ENCODE peak calls at places on chromosome 9, in four cellular contexts. V is MM.1S, D is PC-9, C is astrocyte of the cerebellum. K is an unnamed sample.

GRCh38 chr9:117464941-117465616 is 50.2 kb upstream of the ASTN2 start:
- DNase-seq in V (no peak), D (no peak), C (no peak), K (no peak)

GRCh38 chr9:4180907-4181605 is 118.8 kb downstream of the GLIS3 start:
- DNase-seq in D (no peak), V (no peak), C (no peak), K (no peak)

GRCh38 chr9:114681594-114682332 is at the start of gene TEX48:
- DNase-seq in V (peak), D (peak), C (peak), K (peak)

GRCh38 chr9:85741112-85741874 is 461 bp downstream of the AGTPBP1 start:
- DNase-seq in C (no peak), D (peak), V (peak), K (peak)

GRCh38 chr9:70407081-70407503 is 7.4 kb downstream of the KLF9 start:
- DNase-seq in D (no peak), C (peak), V (no peak), K (no peak)

GRCh38 chr9:95499847-95500246 is 16.9 kb downstream of the PTCH1 start:
- DNase-seq in D (peak), V (no peak), C (no peak), K (no peak)

GRCh38 chr9:93119953-93120845 is 13.9 kb downstream of the NINJ1 start:
- DNase-seq in D (peak), V (no peak), C (peak), K (peak)

GRCh38 chr9:122370303-122370702 is 521 bp upstream of the PTGS1 start:
- DNase-seq in V (peak), D (no peak), C (no peak), K (no peak)

GRCh38 chr9:6428940-6429889 is 16.2 kb downstream of the UHRF2 start:
- DNase-seq in V (peak), C (no peak), D (no peak), K (peak)

GRCh38 chr9:6925841-6926240 is 168.1 kb downstream of the KDM4C start:
- DNase-seq in V (no peak), D (no peak), C (no peak), K (no peak)

GRCh38 chr9:84061613-84062205 is 81.1 kb downstream of the RMI1 start:
- DNase-seq in C (no peak), D (no peak), V (no peak), K (no peak)

GRCh38 chr9:123329329-123329955 is 26.6 kb upstream of the CRB2 start:
- DNase-seq in D (peak), C (no peak), V (peak), K (no peak)

GRCh38 chr9:34588671-34589370 is 703 bp downstream of the CNTFR start:
- DNase-seq in D (no peak), C (no peak), V (no peak), K (no peak)

GRCh38 chr9:93598647-93599241 is 22.4 kb downstream of the PHF2 start:
- DNase-seq in V (no peak), C (no peak), D (no peak), K (no peak)

GRCh38 chr9:136013116-136013515 is 51.9 kb upstream of the UBAC1 start:
- DNase-seq in C (no peak), D (no peak), V (no peak), K (no peak)

GRCh38 chr9:134505032-134505431 is 136.6 kb upstream of the COL5A1 start:
- DNase-seq in C (no peak), V (no peak), D (no peak), K (no peak)

GRCh38 chr9:136088481-136088938 is 6.6 kb downstream of the NACC2 start:
- DNase-seq in D (no peak), V (no peak), C (no peak), K (no peak)

GRCh38 chr9:111839387-111839786 is 44.6 kb upstream of the SHOC1 start:
- DNase-seq in D (no peak), V (no peak), C (no peak), K (no peak)

GRCh38 chr9:127021664-127022337 is 100.6 kb downstream of the ANGPTL2 start:
- DNase-seq in C (peak), D (no peak), V (no peak), K (no peak)

GRCh38 chr9:35079041-35079425 is 709 bp downstream of the FANCG start:
- DNase-seq in C (no peak), V (peak), D (peak), K (no peak)

GRCh38 chr9:124037790-124038189 is 26.2 kb downstream of the LHX2 start:
- DNase-seq in V (no peak), C (no peak), D (no peak), K (no peak)

GRCh38 chr9:136769710-136770191 is 5.4 kb upstream of the LCN15 start:
- DNase-seq in V (peak), C (no peak), D (peak), K (no peak)

GRCh38 chr9:127658431-127658830 is 46.4 kb downstream of the STXBP1 start:
- DNase-seq in V (no peak), C (no peak), D (no peak), K (no peak)

GRCh38 chr9:212265-212664 is 2.4 kb upstream of the DOCK8 start:
- DNase-seq in C (no peak), D (no peak), V (no peak), K (no peak)

GRCh38 chr9:116000748-116001329 is 152.8 kb upstream of the PAPPA start:
- DNase-seq in D (no peak), V (no peak), C (no peak), K (no peak)

GRCh38 chr9:104900324-104900723 is 27.6 kb downstream of the ABCA1 start:
- DNase-seq in C (no peak), D (no peak), V (no peak), K (no peak)

GRCh38 chr9:15786616-15787015 is 233.8 kb downstream of the CCDC171 start:
- DNase-seq in C (no peak), D (no peak), V (no peak), K (no peak)

GRCh38 chr9:111937781-111938426 is 41.3 kb downstream of the UGCG start:
- DNase-seq in D (no peak), V (no peak), C (no peak), K (peak)

GRCh38 chr9:32426278-32426939 is 42.0 kb downstream of the ACO1 start:
- DNase-seq in V (no peak), D (peak), C (peak), K (no peak)

GRCh38 chr9:125099816-125100215 is 43.5 kb downstream of the SCAI start:
- DNase-seq in C (no peak), V (no peak), D (no peak), K (no peak)

GRCh38 chr9:74379718-74380117 is 117.4 kb upstream of the RORB start:
- DNase-seq in V (peak), C (peak), D (peak), K (no peak)

GRCh38 chr9:135890190-135890861 is 17.0 kb downstream of the CAMSAP1 start:
- DNase-seq in C (no peak), V (no peak), D (peak), K (no peak)

GRCh38 chr9:132243156-132244074 is 81.6 kb downstream of the NTNG2 start:
- DNase-seq in C (no peak), V (no peak), D (no peak), K (no peak)

GRCh38 chr9:17536027-17536426 is 42.8 kb upstream of the SH3GL2 start:
- DNase-seq in C (no peak), D (no peak), V (no peak), K (no peak)

GRCh38 chr9:104287255-104287872 is 193.3 kb downstream of the SMC2 start:
- DNase-seq in V (no peak), D (no peak), C (no peak), K (no peak)

GRCh38 chr9:79974806-79975422 is 403.1 kb downstream of the TLE4 start:
- DNase-seq in V (no peak), D (no peak), C (no peak), K (no peak)

GRCh38 chr9:114039484-114039883 is 38.6 kb downstream of the AMBP start:
- DNase-seq in V (no peak), C (no peak), D (no peak), K (no peak)

GRCh38 chr9:94802795-94803194 is 76.3 kb downstream of the AOPEP start:
- DNase-seq in V (peak), D (no peak), C (peak), K (no peak)

GRCh38 chr9:107693620-107694326 is 204.2 kb upstream of the KLF4 start:
- DNase-seq in D (no peak), C (no peak), V (no peak), K (no peak)

GRCh38 chr9:129184743-129185142 is 6.7 kb upstream of the IER5L start:
- DNase-seq in C (no peak), V (no peak), D (no peak), K (no peak)

GRCh38 chr9:129182122-129182521 is 4.1 kb upstream of the IER5L start:
- DNase-seq in D (no peak), C (no peak), V (no peak), K (no peak)

GRCh38 chr9:129183495-129184308 is 5.6 kb upstream of the IER5L start:
- DNase-seq in D (no peak), V (no peak), C (no peak), K (no peak)

GRCh38 chr9:129181246-129181645 is 3.2 kb upstream of the IER5L start:
- DNase-seq in V (no peak), C (no peak), D (no peak), K (no peak)

GRCh38 chr9:129182625-129183494 is 4.8 kb upstream of the IER5L start:
- DNase-seq in V (no peak), C (no peak), D (no peak), K (no peak)
- TF ChIP-seq CTCF in V (peak), C (peak), D (peak), K (no peak)

DNA sequence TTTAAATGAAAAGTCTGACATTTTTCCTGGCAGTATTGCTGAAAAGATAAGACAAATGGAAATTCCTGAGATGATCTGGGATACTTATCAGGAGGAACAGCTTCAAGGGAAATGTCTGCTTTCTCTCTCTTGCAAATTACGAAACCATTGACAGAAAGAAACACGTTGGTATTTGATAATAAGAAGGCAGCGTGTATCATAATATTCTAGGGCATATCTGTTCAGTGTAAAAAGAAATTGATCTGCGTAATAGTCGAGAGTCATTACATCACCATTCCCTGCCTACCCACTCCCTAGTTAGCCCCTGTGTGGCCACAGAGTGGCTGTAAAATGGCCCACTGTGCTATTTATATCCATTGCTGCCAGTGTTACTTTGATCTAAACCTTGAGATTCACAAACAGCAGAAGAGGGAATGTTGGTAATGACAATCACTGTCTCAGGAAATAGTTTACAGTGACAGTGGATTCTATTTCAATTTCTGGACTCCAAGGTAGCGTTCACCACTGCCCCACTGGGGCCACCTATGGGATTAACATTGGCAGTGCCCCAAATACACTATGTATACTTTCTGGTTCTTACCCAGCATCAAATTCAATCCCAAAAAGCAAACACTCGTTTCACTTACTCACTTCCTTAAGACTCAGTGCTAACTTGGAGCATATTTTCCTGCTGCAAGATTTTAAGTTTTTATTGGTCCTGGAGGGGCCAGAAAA is 133.4 kb upstream of the GAS1 start:
- DNase-seq in V (no peak), D (no peak), C (no peak), K (no peak)
- TF ChIP-seq CTCF in V (no peak), D (peak), C (no peak), K (no peak)

DNA sequence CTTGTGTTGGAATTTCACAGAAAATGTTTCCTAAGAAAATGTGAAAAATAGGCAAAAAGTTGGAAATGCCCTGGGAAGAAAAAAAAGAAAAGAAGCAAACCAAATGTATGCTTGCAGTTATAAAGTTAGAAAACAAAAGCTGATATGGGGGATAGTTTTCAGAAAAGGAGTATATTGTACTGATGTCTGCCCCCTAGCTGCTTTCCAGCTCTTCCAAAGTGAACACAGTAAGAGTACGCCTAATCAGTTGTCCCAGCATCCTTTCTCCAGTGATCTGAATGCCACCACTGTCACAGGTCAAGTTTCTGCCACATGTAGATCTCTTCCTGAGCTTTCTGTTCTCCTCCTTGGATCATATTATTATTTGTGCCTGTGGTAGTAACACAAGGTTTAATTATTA is 5.8 kb downstream of the TYRP1 start:
- DNase-seq in D (no peak), C (no peak), V (no peak), K (no peak)
- TF ChIP-seq CTCF in D (no peak), C (peak), V (no peak), K (no peak)

GRCh38 chr9:131103535-131103934 is 7.2 kb downstream of the AIF1L start:
- DNase-seq in D (no peak), C (no peak), V (no peak), K (no peak)
- TF ChIP-seq CTCF in D (no peak), C (no peak), V (no peak), K (no peak)

DNA sequence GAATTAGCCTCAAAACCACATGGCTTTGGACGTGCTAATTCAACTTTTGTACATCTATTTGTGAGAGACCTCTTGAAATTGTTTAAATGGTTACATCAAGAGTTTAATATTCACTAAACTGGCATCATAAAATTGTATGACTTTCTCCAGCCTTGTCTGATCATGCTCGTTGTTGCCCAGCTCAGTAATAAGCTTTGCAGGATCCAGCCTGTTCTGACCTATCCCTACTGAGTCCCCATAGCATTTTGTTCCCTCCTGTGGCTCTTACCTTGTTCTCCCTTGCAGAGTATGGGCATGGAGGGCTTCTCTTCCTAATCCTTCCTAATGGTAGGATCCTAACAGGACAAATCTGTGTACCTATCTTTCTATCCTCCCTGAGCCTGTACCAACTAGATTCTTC is 6.3 kb downstream of the EXOSC3 start:
- DNase-seq in C (no peak), D (no peak), V (no peak), K (no peak)
- TF ChIP-seq CTCF in C (no peak), D (no peak), V (no peak), K (no peak)

DNA sequence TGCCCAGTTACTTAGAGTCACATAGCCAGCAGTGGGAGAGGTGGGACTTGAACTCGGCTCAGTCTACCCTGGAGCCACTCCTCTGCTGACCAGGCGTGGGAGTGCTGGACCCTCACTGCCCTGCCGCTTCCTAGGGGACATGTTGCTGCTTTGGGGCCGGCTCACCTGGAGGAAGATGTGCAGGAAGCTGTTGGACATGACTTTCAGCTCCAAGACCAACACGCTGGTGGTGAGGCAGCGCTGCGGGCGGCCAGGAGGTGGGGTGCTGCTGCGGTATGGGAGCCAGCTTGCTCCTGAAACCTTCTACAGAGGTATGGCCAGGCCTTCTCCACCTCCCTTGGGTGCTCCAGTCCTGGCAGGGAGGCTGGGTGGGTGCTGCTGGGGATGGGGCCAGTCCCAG is 3.4 kb upstream of the CACFD1 start:
- DNase-seq in C (no peak), D (no peak), V (no peak), K (no peak)
- TF ChIP-seq CTCF in C (peak), D (no peak), V (peak), K (no peak)

DNA sequence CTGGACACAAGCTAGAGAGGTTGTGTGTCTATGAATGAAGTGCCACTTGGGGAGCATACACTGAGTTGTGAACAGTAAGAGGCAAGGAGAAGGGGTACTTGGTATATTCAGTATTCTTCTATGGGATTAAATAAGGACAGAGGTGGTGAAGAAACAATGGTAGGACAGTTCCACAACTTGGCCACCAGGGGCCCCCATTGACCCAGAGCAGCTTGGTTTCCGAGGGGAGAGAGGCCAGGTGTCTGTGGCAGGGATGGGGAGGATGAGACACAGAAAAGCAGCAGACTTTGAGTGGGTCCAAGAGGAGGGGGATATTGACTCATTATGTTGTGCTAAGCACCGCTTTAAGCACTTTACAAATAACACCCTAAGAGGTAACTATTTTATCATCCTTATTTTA is 220.6 kb downstream of the MELK start:
- DNase-seq in C (no peak), D (no peak), V (peak), K (no peak)
- TF ChIP-seq CTCF in C (peak), D (peak), V (peak), K (peak)

DNA sequence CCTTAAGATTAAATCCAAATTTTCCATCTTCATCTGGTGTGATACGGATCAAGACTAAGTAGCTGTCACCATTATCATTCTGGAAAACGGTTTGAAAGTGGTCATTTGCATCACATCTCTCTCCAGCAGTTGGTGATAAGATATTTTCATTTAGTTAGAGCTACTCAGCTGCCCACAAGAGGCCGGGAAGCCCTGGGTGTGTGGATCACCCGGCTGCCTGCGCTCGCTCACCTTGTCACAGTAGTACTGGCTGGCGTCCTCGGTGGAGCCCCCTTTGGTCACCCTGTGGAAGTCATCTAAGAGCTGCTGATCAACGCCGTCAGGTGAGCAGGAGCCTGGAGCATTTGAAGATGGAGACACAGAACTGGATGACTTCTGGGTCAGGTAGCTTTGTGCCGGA is 88.1 kb downstream of the PTPN3 start:
- DNase-seq in D (no peak), V (no peak), C (no peak), K (no peak)
- TF ChIP-seq CTCF in D (no peak), V (no peak), C (peak), K (no peak)

K was measured in natural killer cell.